ENCODE peak calls at places on chromosomes 11 and 22, in ten cellular contexts. One of them, this sample, is unnamed.

GRCh38 chr22:46792061-46792796 is 29.8 kb downstream of the TBC1D22A start:
- DNase-seq in DMS 273 treated with DMSO at 0.1 percent for 48 hours: no peak
- DNase-seq in NCI-H1930: no peak
- DNase-seq in neuronal stem cell: no peak
- DNase-seq in T-helper 1 cell: no peak
- DNase-seq in stimulated activated naive CD8-positive, alpha-beta T cell treated with anti-CD3 and anti-CD28 coated beads, Interleukin-15, Interleukin-2, amounts not matched to agents 100 U/mL and 50 U/mL, for 24 hours: no peak
- DNase-seq in stimulated activated CD8-positive, alpha-beta memory T cell treated with anti-CD3 and anti-CD28 coated beads, Interleukin-15, amount 100 ng/mL, for 24 hours: no peak
- DNase-seq in amygdala: no peak
- DNase-seq in mammary epithelial cell: no peak
- DNase-seq in stromal cell of bone marrow: no peak
- DNase-seq in this sample: no peak

GRCh38 chr11:134041791-134042696 is 26.8 kb upstream of the JAM3 start:
- DNase-seq in DMS 273 treated with DMSO at 0.1 percent for 48 hours: no peak
- DNase-seq in NCI-H1930: no peak
- DNase-seq in neuronal stem cell: no peak
- DNase-seq in T-helper 1 cell: no peak
- DNase-seq in stimulated activated naive CD8-positive, alpha-beta T cell treated with anti-CD3 and anti-CD28 coated beads, Interleukin-15, Interleukin-2, amounts not matched to agents 100 U/mL and 50 U/mL, for 24 hours: no peak
- DNase-seq in stimulated activated CD8-positive, alpha-beta memory T cell treated with anti-CD3 and anti-CD28 coated beads, Interleukin-15, amount 100 ng/mL, for 24 hours: no peak
- DNase-seq in amygdala: no peak
- DNase-seq in mammary epithelial cell: no peak
- DNase-seq in stromal cell of bone marrow: no peak
- DNase-seq in this sample: peak; percentile 35

GRCh38 chr11:72609045-72609444 is 65.2 kb downstream of the PDE2A start:
- DNase-seq in DMS 273 treated with DMSO at 0.1 percent for 48 hours: no peak
- DNase-seq in NCI-H1930: no peak
- DNase-seq in neuronal stem cell: no peak
- DNase-seq in T-helper 1 cell: no peak
- DNase-seq in stimulated activated naive CD8-positive, alpha-beta T cell treated with anti-CD3 and anti-CD28 coated beads, Interleukin-15, Interleukin-2, amounts not matched to agents 100 U/mL and 50 U/mL, for 24 hours: no peak
- DNase-seq in stimulated activated CD8-positive, alpha-beta memory T cell treated with anti-CD3 and anti-CD28 coated beads, Interleukin-15, amount 100 ng/mL, for 24 hours: no peak
- DNase-seq in amygdala: no peak
- DNase-seq in mammary epithelial cell: no peak
- DNase-seq in stromal cell of bone marrow: no peak
- DNase-seq in this sample: peak; percentile 32

GRCh38 chr11:118660646-118661424 is 18.6 kb downstream of the TREH start:
- DNase-seq in DMS 273 treated with DMSO at 0.1 percent for 48 hours: no peak
- DNase-seq in NCI-H1930: no peak
- DNase-seq in neuronal stem cell: no peak
- DNase-seq in T-helper 1 cell: no peak
- DNase-seq in stimulated activated naive CD8-positive, alpha-beta T cell treated with anti-CD3 and anti-CD28 coated beads, Interleukin-15, Interleukin-2, amounts not matched to agents 100 U/mL and 50 U/mL, for 24 hours: no peak
- DNase-seq in stimulated activated CD8-positive, alpha-beta memory T cell treated with anti-CD3 and anti-CD28 coated beads, Interleukin-15, amount 100 ng/mL, for 24 hours: no peak
- DNase-seq in amygdala: no peak
- DNase-seq in mammary epithelial cell: no peak
- DNase-seq in stromal cell of bone marrow: no peak
- DNase-seq in this sample: no peak

GRCh38 chr22:27201741-27202140 is 544.4 kb downstream of the MIAT start:
- DNase-seq in DMS 273 treated with DMSO at 0.1 percent for 48 hours: no peak
- DNase-seq in NCI-H1930: no peak
- DNase-seq in neuronal stem cell: no peak
- DNase-seq in T-helper 1 cell: no peak
- DNase-seq in stimulated activated naive CD8-positive, alpha-beta T cell treated with anti-CD3 and anti-CD28 coated beads, Interleukin-15, Interleukin-2, amounts not matched to agents 100 U/mL and 50 U/mL, for 24 hours: no peak
- DNase-seq in stimulated activated CD8-positive, alpha-beta memory T cell treated with anti-CD3 and anti-CD28 coated beads, Interleukin-15, amount 100 ng/mL, for 24 hours: no peak
- DNase-seq in amygdala: no peak
- DNase-seq in mammary epithelial cell: no peak
- DNase-seq in stromal cell of bone marrow: no peak
- DNase-seq in this sample: peak; percentile 61

GRCh38 chr11:72306186-72306585 is 62.2 kb upstream of the PHOX2A start:
- DNase-seq in DMS 273 treated with DMSO at 0.1 percent for 48 hours: no peak
- DNase-seq in NCI-H1930: no peak
- DNase-seq in neuronal stem cell: no peak
- DNase-seq in T-helper 1 cell: no peak
- DNase-seq in stimulated activated naive CD8-positive, alpha-beta T cell treated with anti-CD3 and anti-CD28 coated beads, Interleukin-15, Interleukin-2, amounts not matched to agents 100 U/mL and 50 U/mL, for 24 hours: no peak
- DNase-seq in stimulated activated CD8-positive, alpha-beta memory T cell treated with anti-CD3 and anti-CD28 coated beads, Interleukin-15, amount 100 ng/mL, for 24 hours: no peak
- DNase-seq in amygdala: no peak
- DNase-seq in mammary epithelial cell: no peak
- DNase-seq in stromal cell of bone marrow: no peak
- DNase-seq in this sample: no peak

GRCh38 chr11:111454561-111455192 is 57.5 kb downstream of the BTG4 start:
- DNase-seq in DMS 273 treated with DMSO at 0.1 percent for 48 hours: no peak
- DNase-seq in NCI-H1930: peak; percentile 13
- DNase-seq in neuronal stem cell: peak; percentile 47
- DNase-seq in T-helper 1 cell: no peak
- DNase-seq in stimulated activated naive CD8-positive, alpha-beta T cell treated with anti-CD3 and anti-CD28 coated beads, Interleukin-15, Interleukin-2, amounts not matched to agents 100 U/mL and 50 U/mL, for 24 hours: peak; percentile 84
- DNase-seq in stimulated activated CD8-positive, alpha-beta memory T cell treated with anti-CD3 and anti-CD28 coated beads, Interleukin-15, amount 100 ng/mL, for 24 hours: peak; percentile 32
- DNase-seq in amygdala: no peak
- DNase-seq in mammary epithelial cell: peak; percentile 82
- DNase-seq in stromal cell of bone marrow: peak; percentile 38
- DNase-seq in this sample: peak; percentile 62

GRCh38 chr22:49201046-49201970 is 626.4 kb downstream of the BRD1 start:
- DNase-seq in DMS 273 treated with DMSO at 0.1 percent for 48 hours: no peak
- DNase-seq in NCI-H1930: no peak
- DNase-seq in neuronal stem cell: no peak
- DNase-seq in T-helper 1 cell: no peak
- DNase-seq in stimulated activated naive CD8-positive, alpha-beta T cell treated with anti-CD3 and anti-CD28 coated beads, Interleukin-15, Interleukin-2, amounts not matched to agents 100 U/mL and 50 U/mL, for 24 hours: no peak
- DNase-seq in stimulated activated CD8-positive, alpha-beta memory T cell treated with anti-CD3 and anti-CD28 coated beads, Interleukin-15, amount 100 ng/mL, for 24 hours: no peak
- DNase-seq in amygdala: no peak
- DNase-seq in mammary epithelial cell: no peak
- DNase-seq in stromal cell of bone marrow: no peak
- DNase-seq in this sample: no peak

GRCh38 chr11:29352273-29352672 is 664.6 kb downstream of the KCNA4 start:
- DNase-seq in DMS 273 treated with DMSO at 0.1 percent for 48 hours: no peak
- DNase-seq in NCI-H1930: no peak
- DNase-seq in neuronal stem cell: no peak
- DNase-seq in T-helper 1 cell: no peak
- DNase-seq in stimulated activated naive CD8-positive, alpha-beta T cell treated with anti-CD3 and anti-CD28 coated beads, Interleukin-15, Interleukin-2, amounts not matched to agents 100 U/mL and 50 U/mL, for 24 hours: no peak
- DNase-seq in stimulated activated CD8-positive, alpha-beta memory T cell treated with anti-CD3 and anti-CD28 coated beads, Interleukin-15, amount 100 ng/mL, for 24 hours: no peak
- DNase-seq in amygdala: no peak
- DNase-seq in mammary epithelial cell: no peak
- DNase-seq in stromal cell of bone marrow: no peak
- DNase-seq in this sample: peak; percentile 29

GRCh38 chr11:59669611-59670009 is 773 bp upstream of the PATL1 start:
- DNase-seq in DMS 273 treated with DMSO at 0.1 percent for 48 hours: no peak
- DNase-seq in NCI-H1930: no peak
- DNase-seq in neuronal stem cell: no peak
- DNase-seq in T-helper 1 cell: no peak
- DNase-seq in stimulated activated naive CD8-positive, alpha-beta T cell treated with anti-CD3 and anti-CD28 coated beads, Interleukin-15, Interleukin-2, amounts not matched to agents 100 U/mL and 50 U/mL, for 24 hours: no peak
- DNase-seq in stimulated activated CD8-positive, alpha-beta memory T cell treated with anti-CD3 and anti-CD28 coated beads, Interleukin-15, amount 100 ng/mL, for 24 hours: peak; percentile 3
- DNase-seq in amygdala: no peak
- DNase-seq in mammary epithelial cell: peak; percentile 56
- DNase-seq in stromal cell of bone marrow: no peak
- DNase-seq in this sample: peak; percentile 77

GRCh38 chr11:13705710-13706109 is 37.2 kb downstream of the FAR1 start:
- DNase-seq in DMS 273 treated with DMSO at 0.1 percent for 48 hours: no peak
- DNase-seq in NCI-H1930: no peak
- DNase-seq in neuronal stem cell: no peak
- DNase-seq in T-helper 1 cell: no peak
- DNase-seq in stimulated activated naive CD8-positive, alpha-beta T cell treated with anti-CD3 and anti-CD28 coated beads, Interleukin-15, Interleukin-2, amounts not matched to agents 100 U/mL and 50 U/mL, for 24 hours: no peak
- DNase-seq in stimulated activated CD8-positive, alpha-beta memory T cell treated with anti-CD3 and anti-CD28 coated beads, Interleukin-15, amount 100 ng/mL, for 24 hours: no peak
- DNase-seq in amygdala: no peak
- DNase-seq in mammary epithelial cell: no peak
- DNase-seq in stromal cell of bone marrow: no peak
- DNase-seq in this sample: no peak

GRCh38 chr22:45292675-45293402 is 8.1 kb downstream of the UPK3A start:
- DNase-seq in DMS 273 treated with DMSO at 0.1 percent for 48 hours: no peak
- DNase-seq in NCI-H1930: no peak
- DNase-seq in neuronal stem cell: no peak
- DNase-seq in T-helper 1 cell: no peak
- DNase-seq in stimulated activated naive CD8-positive, alpha-beta T cell treated with anti-CD3 and anti-CD28 coated beads, Interleukin-15, Interleukin-2, amounts not matched to agents 100 U/mL and 50 U/mL, for 24 hours: no peak
- DNase-seq in stimulated activated CD8-positive, alpha-beta memory T cell treated with anti-CD3 and anti-CD28 coated beads, Interleukin-15, amount 100 ng/mL, for 24 hours: no peak
- DNase-seq in amygdala: no peak
- DNase-seq in mammary epithelial cell: no peak
- DNase-seq in stromal cell of bone marrow: no peak
- DNase-seq in this sample: no peak

GRCh38 chr22:19109198-19110063 is 12.8 kb downstream of the DGCR2 start:
- DNase-seq in DMS 273 treated with DMSO at 0.1 percent for 48 hours: no peak
- DNase-seq in NCI-H1930: no peak
- DNase-seq in neuronal stem cell: no peak
- DNase-seq in T-helper 1 cell: no peak
- DNase-seq in stimulated activated naive CD8-positive, alpha-beta T cell treated with anti-CD3 and anti-CD28 coated beads, Interleukin-15, Interleukin-2, amounts not matched to agents 100 U/mL and 50 U/mL, for 24 hours: no peak
- DNase-seq in stimulated activated CD8-positive, alpha-beta memory T cell treated with anti-CD3 and anti-CD28 coated beads, Interleukin-15, amount 100 ng/mL, for 24 hours: no peak
- DNase-seq in amygdala: no peak
- DNase-seq in mammary epithelial cell: peak; percentile 88
- DNase-seq in stromal cell of bone marrow: no peak
- DNase-seq in this sample: peak; percentile 95

GRCh38 chr11:106159846-106160245 is 82.4 kb downstream of the AASDHPPT start:
- DNase-seq in DMS 273 treated with DMSO at 0.1 percent for 48 hours: no peak
- DNase-seq in NCI-H1930: no peak
- DNase-seq in neuronal stem cell: no peak
- DNase-seq in T-helper 1 cell: no peak
- DNase-seq in stimulated activated naive CD8-positive, alpha-beta T cell treated with anti-CD3 and anti-CD28 coated beads, Interleukin-15, Interleukin-2, amounts not matched to agents 100 U/mL and 50 U/mL, for 24 hours: no peak
- DNase-seq in stimulated activated CD8-positive, alpha-beta memory T cell treated with anti-CD3 and anti-CD28 coated beads, Interleukin-15, amount 100 ng/mL, for 24 hours: no peak
- DNase-seq in amygdala: no peak
- DNase-seq in mammary epithelial cell: peak; percentile 64
- DNase-seq in stromal cell of bone marrow: no peak
- DNase-seq in this sample: peak; percentile 4

GRCh38 chr22:26981111-26981510 is 323.7 kb downstream of the MIAT start:
- DNase-seq in DMS 273 treated with DMSO at 0.1 percent for 48 hours: no peak
- DNase-seq in NCI-H1930: no peak
- DNase-seq in neuronal stem cell: no peak
- DNase-seq in T-helper 1 cell: no peak
- DNase-seq in stimulated activated naive CD8-positive, alpha-beta T cell treated with anti-CD3 and anti-CD28 coated beads, Interleukin-15, Interleukin-2, amounts not matched to agents 100 U/mL and 50 U/mL, for 24 hours: no peak
- DNase-seq in stimulated activated CD8-positive, alpha-beta memory T cell treated with anti-CD3 and anti-CD28 coated beads, Interleukin-15, amount 100 ng/mL, for 24 hours: no peak
- DNase-seq in amygdala: no peak
- DNase-seq in mammary epithelial cell: no peak
- DNase-seq in stromal cell of bone marrow: no peak
- DNase-seq in this sample: no peak

GRCh38 chr22:39349967-39350802 is at the start of gene SYNGR1:
- DNase-seq in DMS 273 treated with DMSO at 0.1 percent for 48 hours: no peak
- DNase-seq in NCI-H1930: no peak
- DNase-seq in neuronal stem cell: peak; percentile 49
- DNase-seq in T-helper 1 cell: no peak
- DNase-seq in stimulated activated naive CD8-positive, alpha-beta T cell treated with anti-CD3 and anti-CD28 coated beads, Interleukin-15, Interleukin-2, amounts not matched to agents 100 U/mL and 50 U/mL, for 24 hours: peak; percentile 28
- DNase-seq in stimulated activated CD8-positive, alpha-beta memory T cell treated with anti-CD3 and anti-CD28 coated beads, Interleukin-15, amount 100 ng/mL, for 24 hours: no peak
- DNase-seq in amygdala: no peak
- DNase-seq in mammary epithelial cell: no peak
- DNase-seq in stromal cell of bone marrow: no peak
- DNase-seq in this sample: no peak

GRCh38 chr22:27107824-27108223 is 450.4 kb downstream of the MIAT start:
- DNase-seq in DMS 273 treated with DMSO at 0.1 percent for 48 hours: peak; percentile 94
- DNase-seq in NCI-H1930: no peak
- DNase-seq in neuronal stem cell: no peak
- DNase-seq in T-helper 1 cell: no peak
- DNase-seq in stimulated activated naive CD8-positive, alpha-beta T cell treated with anti-CD3 and anti-CD28 coated beads, Interleukin-15, Interleukin-2, amounts not matched to agents 100 U/mL and 50 U/mL, for 24 hours: no peak
- DNase-seq in stimulated activated CD8-positive, alpha-beta memory T cell treated with anti-CD3 and anti-CD28 coated beads, Interleukin-15, amount 100 ng/mL, for 24 hours: no peak
- DNase-seq in amygdala: no peak
- DNase-seq in mammary epithelial cell: peak; percentile 94
- DNase-seq in stromal cell of bone marrow: peak; percentile 80
- DNase-seq in this sample: peak; percentile 99

GRCh38 chr11:114036156-114036811 is 23.2 kb upstream of the ZBTB16 start:
- DNase-seq in DMS 273 treated with DMSO at 0.1 percent for 48 hours: no peak
- DNase-seq in NCI-H1930: peak; percentile 62
- DNase-seq in neuronal stem cell: peak; percentile 88
- DNase-seq in T-helper 1 cell: peak; percentile 19
- DNase-seq in stimulated activated naive CD8-positive, alpha-beta T cell treated with anti-CD3 and anti-CD28 coated beads, Interleukin-15, Interleukin-2, amounts not matched to agents 100 U/mL and 50 U/mL, for 24 hours: peak; percentile 64
- DNase-seq in stimulated activated CD8-positive, alpha-beta memory T cell treated with anti-CD3 and anti-CD28 coated beads, Interleukin-15, amount 100 ng/mL, for 24 hours: peak; percentile 7
- DNase-seq in amygdala: peak; percentile 31
- DNase-seq in mammary epithelial cell: peak; percentile 48
- DNase-seq in stromal cell of bone marrow: peak; percentile 33
- DNase-seq in this sample: peak; percentile 76

GRCh38 chr11:96116341-96116740 is 192.4 kb upstream of the MTMR2 start:
- DNase-seq in DMS 273 treated with DMSO at 0.1 percent for 48 hours: no peak
- DNase-seq in NCI-H1930: no peak
- DNase-seq in neuronal stem cell: no peak
- DNase-seq in T-helper 1 cell: no peak
- DNase-seq in stimulated activated naive CD8-positive, alpha-beta T cell treated with anti-CD3 and anti-CD28 coated beads, Interleukin-15, Interleukin-2, amounts not matched to agents 100 U/mL and 50 U/mL, for 24 hours: no peak
- DNase-seq in stimulated activated CD8-positive, alpha-beta memory T cell treated with anti-CD3 and anti-CD28 coated beads, Interleukin-15, amount 100 ng/mL, for 24 hours: no peak
- DNase-seq in amygdala: no peak
- DNase-seq in mammary epithelial cell: no peak
- DNase-seq in stromal cell of bone marrow: no peak
- DNase-seq in this sample: no peak

GRCh38 chr11:116148056-116148455 is 624.7 kb downstream of the BUD13 start:
- DNase-seq in DMS 273 treated with DMSO at 0.1 percent for 48 hours: peak; percentile 42
- DNase-seq in NCI-H1930: no peak
- DNase-seq in neuronal stem cell: no peak
- DNase-seq in T-helper 1 cell: no peak
- DNase-seq in stimulated activated naive CD8-positive, alpha-beta T cell treated with anti-CD3 and anti-CD28 coated beads, Interleukin-15, Interleukin-2, amounts not matched to agents 100 U/mL and 50 U/mL, for 24 hours: no peak
- DNase-seq in stimulated activated CD8-positive, alpha-beta memory T cell treated with anti-CD3 and anti-CD28 coated beads, Interleukin-15, amount 100 ng/mL, for 24 hours: no peak
- DNase-seq in amygdala: no peak
- DNase-seq in mammary epithelial cell: no peak
- DNase-seq in stromal cell of bone marrow: no peak
- DNase-seq in this sample: no peak

GRCh38 chr11:110525883-110526282 is 96.1 kb downstream of the FDX1 start:
- DNase-seq in DMS 273 treated with DMSO at 0.1 percent for 48 hours: no peak
- DNase-seq in NCI-H1930: no peak
- DNase-seq in neuronal stem cell: no peak
- DNase-seq in T-helper 1 cell: no peak
- DNase-seq in stimulated activated naive CD8-positive, alpha-beta T cell treated with anti-CD3 and anti-CD28 coated beads, Interleukin-15, Interleukin-2, amounts not matched to agents 100 U/mL and 50 U/mL, for 24 hours: no peak
- DNase-seq in stimulated activated CD8-positive, alpha-beta memory T cell treated with anti-CD3 and anti-CD28 coated beads, Interleukin-15, amount 100 ng/mL, for 24 hours: no peak
- DNase-seq in amygdala: no peak
- DNase-seq in mammary epithelial cell: peak; percentile 97
- DNase-seq in stromal cell of bone marrow: peak; percentile 91
- DNase-seq in this sample: peak; percentile 92

GRCh38 chr22:38924197-38924952 is 33.0 kb upstream of the APOBEC3A start:
- DNase-seq in DMS 273 treated with DMSO at 0.1 percent for 48 hours: peak; percentile 3
- DNase-seq in NCI-H1930: peak; percentile 85
- DNase-seq in neuronal stem cell: no peak
- DNase-seq in T-helper 1 cell: no peak
- DNase-seq in stimulated activated naive CD8-positive, alpha-beta T cell treated with anti-CD3 and anti-CD28 coated beads, Interleukin-15, Interleukin-2, amounts not matched to agents 100 U/mL and 50 U/mL, for 24 hours: no peak
- DNase-seq in stimulated activated CD8-positive, alpha-beta memory T cell treated with anti-CD3 and anti-CD28 coated beads, Interleukin-15, amount 100 ng/mL, for 24 hours: no peak
- DNase-seq in amygdala: no peak
- DNase-seq in mammary epithelial cell: peak; percentile 75
- DNase-seq in stromal cell of bone marrow: peak; percentile 86
- DNase-seq in this sample: peak; percentile 74

GRCh38 chr11:62905927-62906531 is 15.1 kb downstream of the CHRM1 start:
- DNase-seq in DMS 273 treated with DMSO at 0.1 percent for 48 hours: peak; percentile 31
- DNase-seq in NCI-H1930: peak; percentile 57
- DNase-seq in neuronal stem cell: peak; percentile 90
- DNase-seq in T-helper 1 cell: peak; percentile 48
- DNase-seq in stimulated activated naive CD8-positive, alpha-beta T cell treated with anti-CD3 and anti-CD28 coated beads, Interleukin-15, Interleukin-2, amounts not matched to agents 100 U/mL and 50 U/mL, for 24 hours: peak; percentile 81
- DNase-seq in stimulated activated CD8-positive, alpha-beta memory T cell treated with anti-CD3 and anti-CD28 coated beads, Interleukin-15, amount 100 ng/mL, for 24 hours: peak; percentile 62
- DNase-seq in amygdala: peak; percentile 48
- DNase-seq in mammary epithelial cell: peak; percentile 69
- DNase-seq in stromal cell of bone marrow: peak; percentile 54
- DNase-seq in this sample: peak; percentile 64

GRCh38 chr11:46736146-46736545 is 17.1 kb downstream of the F2 start:
- DNase-seq in DMS 273 treated with DMSO at 0.1 percent for 48 hours: no peak
- DNase-seq in NCI-H1930: no peak
- DNase-seq in neuronal stem cell: no peak
- DNase-seq in T-helper 1 cell: no peak
- DNase-seq in stimulated activated naive CD8-positive, alpha-beta T cell treated with anti-CD3 and anti-CD28 coated beads, Interleukin-15, Interleukin-2, amounts not matched to agents 100 U/mL and 50 U/mL, for 24 hours: no peak
- DNase-seq in stimulated activated CD8-positive, alpha-beta memory T cell treated with anti-CD3 and anti-CD28 coated beads, Interleukin-15, amount 100 ng/mL, for 24 hours: no peak
- DNase-seq in amygdala: no peak
- DNase-seq in mammary epithelial cell: no peak
- DNase-seq in stromal cell of bone marrow: no peak
- DNase-seq in this sample: no peak

GRCh38 chr11:70582886-70583641 is 184.7 kb downstream of the CTTN start:
- DNase-seq in DMS 273 treated with DMSO at 0.1 percent for 48 hours: no peak
- DNase-seq in NCI-H1930: no peak
- DNase-seq in neuronal stem cell: no peak
- DNase-seq in T-helper 1 cell: no peak
- DNase-seq in stimulated activated naive CD8-positive, alpha-beta T cell treated with anti-CD3 and anti-CD28 coated beads, Interleukin-15, Interleukin-2, amounts not matched to agents 100 U/mL and 50 U/mL, for 24 hours: no peak
- DNase-seq in stimulated activated CD8-positive, alpha-beta memory T cell treated with anti-CD3 and anti-CD28 coated beads, Interleukin-15, amount 100 ng/mL, for 24 hours: no peak
- DNase-seq in amygdala: no peak
- DNase-seq in mammary epithelial cell: no peak
- DNase-seq in stromal cell of bone marrow: no peak
- DNase-seq in this sample: no peak

GRCh38 chr11:78164471-78164870 is 24.0 kb downstream of the KCTD21 start:
- DNase-seq in DMS 273 treated with DMSO at 0.1 percent for 48 hours: no peak
- DNase-seq in NCI-H1930: no peak
- DNase-seq in neuronal stem cell: no peak
- DNase-seq in T-helper 1 cell: no peak
- DNase-seq in stimulated activated naive CD8-positive, alpha-beta T cell treated with anti-CD3 and anti-CD28 coated beads, Interleukin-15, Interleukin-2, amounts not matched to agents 100 U/mL and 50 U/mL, for 24 hours: no peak
- DNase-seq in stimulated activated CD8-positive, alpha-beta memory T cell treated with anti-CD3 and anti-CD28 coated beads, Interleukin-15, amount 100 ng/mL, for 24 hours: no peak
- DNase-seq in amygdala: no peak
- DNase-seq in mammary epithelial cell: no peak
- DNase-seq in stromal cell of bone marrow: no peak
- DNase-seq in this sample: no peak

GRCh38 chr11:95877288-95877687 is 46.6 kb downstream of the MTMR2 start:
- DNase-seq in DMS 273 treated with DMSO at 0.1 percent for 48 hours: no peak
- DNase-seq in NCI-H1930: no peak
- DNase-seq in neuronal stem cell: no peak
- DNase-seq in T-helper 1 cell: no peak
- DNase-seq in stimulated activated naive CD8-positive, alpha-beta T cell treated with anti-CD3 and anti-CD28 coated beads, Interleukin-15, Interleukin-2, amounts not matched to agents 100 U/mL and 50 U/mL, for 24 hours: no peak
- DNase-seq in stimulated activated CD8-positive, alpha-beta memory T cell treated with anti-CD3 and anti-CD28 coated beads, Interleukin-15, amount 100 ng/mL, for 24 hours: no peak
- DNase-seq in amygdala: no peak
- DNase-seq in mammary epithelial cell: peak; percentile 96
- DNase-seq in stromal cell of bone marrow: peak; percentile 98
- DNase-seq in this sample: peak; percentile 99

GRCh38 chr11:31817621-31818493 is 6.7 kb upstream of the PAX6 start:
- DNase-seq in DMS 273 treated with DMSO at 0.1 percent for 48 hours: no peak
- DNase-seq in NCI-H1930: no peak
- DNase-seq in neuronal stem cell: peak; percentile 38
- DNase-seq in T-helper 1 cell: no peak
- DNase-seq in stimulated activated naive CD8-positive, alpha-beta T cell treated with anti-CD3 and anti-CD28 coated beads, Interleukin-15, Interleukin-2, amounts not matched to agents 100 U/mL and 50 U/mL, for 24 hours: no peak
- DNase-seq in stimulated activated CD8-positive, alpha-beta memory T cell treated with anti-CD3 and anti-CD28 coated beads, Interleukin-15, amount 100 ng/mL, for 24 hours: no peak
- DNase-seq in amygdala: no peak
- DNase-seq in mammary epithelial cell: no peak
- DNase-seq in stromal cell of bone marrow: no peak
- DNase-seq in this sample: no peak

This sample was measured in amniotic epithelial cell.